ENCODE peak calls at places on chromosomes 16 and 17, in seven cellular contexts. One of them, this sample, is unnamed.

GRCh38 chr17:30520436-30520835 is 43.2 kb downstream of the GOSR1 start:
- DNase-seq in HCT116: no peak
- DNase-seq in OCI-LY7: no peak
- DNase-seq in MM.1S: no peak
- DNase-seq in neural progenitor cell: no peak
- DNase-seq in PC-3: no peak
- DNase-seq in SK-N-SH: no peak
- DNase-seq in this sample: no peak

GRCh38 chr16:54051821-54052220 is 234.8 kb downstream of the IRX3 start:
- DNase-seq in HCT116: no peak
- DNase-seq in OCI-LY7: no peak
- DNase-seq in MM.1S: no peak
- DNase-seq in neural progenitor cell: no peak
- DNase-seq in PC-3: no peak
- DNase-seq in SK-N-SH: no peak
- DNase-seq in this sample: no peak

GRCh38 chr16:23504453-23505179 is 5.7 kb downstream of the GGA2 start:
- DNase-seq in HCT116: peak; percentile 66
- DNase-seq in OCI-LY7: peak; percentile 34
- DNase-seq in MM.1S: no peak
- DNase-seq in neural progenitor cell: peak; percentile 77
- DNase-seq in PC-3: peak; percentile 73
- DNase-seq in SK-N-SH: peak; percentile 27
- DNase-seq in this sample: peak; percentile 67

GRCh38 chr16:70778901-70779309 is 22.1 kb downstream of the VAC14 start:
- DNase-seq in HCT116: peak; percentile 81
- DNase-seq in OCI-LY7: no peak
- DNase-seq in MM.1S: no peak
- DNase-seq in neural progenitor cell: peak; percentile 92
- DNase-seq in PC-3: peak; percentile 72
- DNase-seq in SK-N-SH: peak; percentile 66
- DNase-seq in this sample: peak; percentile 88

GRCh38 chr17:42133461-42134041 is 10.9 kb downstream of the HSPB9 start:
- DNase-seq in HCT116: no peak
- DNase-seq in OCI-LY7: peak; percentile 97
- DNase-seq in MM.1S: peak; percentile 85
- DNase-seq in neural progenitor cell: no peak
- DNase-seq in PC-3: no peak
- DNase-seq in SK-N-SH: no peak
- DNase-seq in this sample: no peak

GRCh38 chr17:78127240-78127887 is 1.2 kb downstream of the TMC6 start:
- DNase-seq in HCT116: no peak
- DNase-seq in OCI-LY7: peak; percentile 89
- DNase-seq in MM.1S: peak; percentile 90
- DNase-seq in neural progenitor cell: peak; percentile 50
- DNase-seq in PC-3: peak; percentile 24
- DNase-seq in SK-N-SH: peak; percentile 58
- DNase-seq in this sample: peak; percentile 57

GRCh38 chr16:59368586-59368985 is 634.5 kb upstream of the GOT2 start:
- DNase-seq in HCT116: no peak
- DNase-seq in OCI-LY7: no peak
- DNase-seq in MM.1S: no peak
- DNase-seq in neural progenitor cell: no peak
- DNase-seq in PC-3: no peak
- DNase-seq in SK-N-SH: no peak
- DNase-seq in this sample: no peak

GRCh38 chr16:70163596-70163995 is 10.0 kb upstream of the CLEC18C start:
- DNase-seq in HCT116: no peak
- DNase-seq in OCI-LY7: no peak
- DNase-seq in MM.1S: no peak
- DNase-seq in neural progenitor cell: peak; percentile 48
- DNase-seq in PC-3: no peak
- DNase-seq in SK-N-SH: no peak
- DNase-seq in this sample: no peak

GRCh38 chr16:88383401-88384221 is 852 bp downstream of the ZNF469 start:
- DNase-seq in HCT116: peak; percentile 28
- DNase-seq in OCI-LY7: no peak
- DNase-seq in MM.1S: no peak
- DNase-seq in neural progenitor cell: peak; percentile 58
- DNase-seq in PC-3: peak; percentile 42
- DNase-seq in SK-N-SH: peak; percentile 92
- DNase-seq in this sample: peak; percentile 64

GRCh38 chr17:8994319-8994718 is 27.0 kb upstream of the NTN1 start:
- DNase-seq in HCT116: peak; percentile 40
- DNase-seq in OCI-LY7: peak; percentile 45
- DNase-seq in MM.1S: no peak
- DNase-seq in neural progenitor cell: peak; percentile 78
- DNase-seq in PC-3: peak; percentile 38
- DNase-seq in SK-N-SH: peak; percentile 61
- DNase-seq in this sample: peak; percentile 75

GRCh38 chr17:82124101-82124500 is 26.1 kb upstream of the FASN start:
- DNase-seq in HCT116: no peak
- DNase-seq in OCI-LY7: no peak
- DNase-seq in MM.1S: no peak
- DNase-seq in neural progenitor cell: no peak
- DNase-seq in PC-3: no peak
- DNase-seq in SK-N-SH: no peak
- DNase-seq in this sample: no peak

GRCh38 chr17:44990994-44991393 is 22.9 kb upstream of the C1QL1 start:
- DNase-seq in HCT116: no peak
- DNase-seq in OCI-LY7: no peak
- DNase-seq in MM.1S: no peak
- DNase-seq in neural progenitor cell: no peak
- DNase-seq in PC-3: peak; percentile 65
- DNase-seq in SK-N-SH: no peak
- DNase-seq in this sample: no peak

GRCh38 chr17:39240631-39241030 is 14.9 kb upstream of the STAC2 start:
- DNase-seq in HCT116: no peak
- DNase-seq in OCI-LY7: no peak
- DNase-seq in MM.1S: no peak
- DNase-seq in neural progenitor cell: no peak
- DNase-seq in PC-3: no peak
- DNase-seq in SK-N-SH: no peak
- DNase-seq in this sample: no peak

GRCh38 chr17:10217916-10218315 is 19.5 kb upstream of the GAS7 start:
- DNase-seq in HCT116: no peak
- DNase-seq in OCI-LY7: no peak
- DNase-seq in MM.1S: no peak
- DNase-seq in neural progenitor cell: no peak
- DNase-seq in PC-3: no peak
- DNase-seq in SK-N-SH: no peak
- DNase-seq in this sample: no peak

GRCh38 chr17:80018917-80019651 is 16.6 kb downstream of the TBC1D16 start:
- DNase-seq in HCT116: no peak
- DNase-seq in OCI-LY7: no peak
- DNase-seq in MM.1S: no peak
- DNase-seq in neural progenitor cell: no peak
- DNase-seq in PC-3: no peak
- DNase-seq in SK-N-SH: peak; percentile 27
- DNase-seq in this sample: no peak

GRCh38 chr17:67656494-67657203 is 61.1 kb upstream of the NOL11 start:
- DNase-seq in HCT116: no peak
- DNase-seq in OCI-LY7: no peak
- DNase-seq in MM.1S: no peak
- DNase-seq in neural progenitor cell: no peak
- DNase-seq in PC-3: no peak
- DNase-seq in SK-N-SH: no peak
- DNase-seq in this sample: no peak

GRCh38 chr17:72677108-72677507 is 415.4 kb downstream of the SLC39A11 start:
- DNase-seq in HCT116: no peak
- DNase-seq in OCI-LY7: no peak
- DNase-seq in MM.1S: no peak
- DNase-seq in neural progenitor cell: no peak
- DNase-seq in PC-3: no peak
- DNase-seq in SK-N-SH: no peak
- DNase-seq in this sample: no peak

GRCh38 chr16:60729052-60729451 is 1307.2 kb downstream of the CDH8 start:
- DNase-seq in HCT116: no peak
- DNase-seq in OCI-LY7: no peak
- DNase-seq in MM.1S: no peak
- DNase-seq in neural progenitor cell: no peak
- DNase-seq in PC-3: no peak
- DNase-seq in SK-N-SH: no peak
- DNase-seq in this sample: no peak

GRCh38 chr17:57773557-57773956 is 28.5 kb upstream of the CCDC182 start:
- DNase-seq in HCT116: no peak
- DNase-seq in OCI-LY7: no peak
- DNase-seq in MM.1S: no peak
- DNase-seq in neural progenitor cell: no peak
- DNase-seq in PC-3: no peak
- DNase-seq in SK-N-SH: no peak
- DNase-seq in this sample: no peak

GRCh38 chr16:1991135-1991551 is 1.4 kb downstream of the SYNGR3 start:
- DNase-seq in HCT116: no peak
- DNase-seq in OCI-LY7: peak; percentile 79
- DNase-seq in MM.1S: no peak
- DNase-seq in neural progenitor cell: no peak
- DNase-seq in PC-3: no peak
- DNase-seq in SK-N-SH: no peak
- DNase-seq in this sample: no peak

DNA sequence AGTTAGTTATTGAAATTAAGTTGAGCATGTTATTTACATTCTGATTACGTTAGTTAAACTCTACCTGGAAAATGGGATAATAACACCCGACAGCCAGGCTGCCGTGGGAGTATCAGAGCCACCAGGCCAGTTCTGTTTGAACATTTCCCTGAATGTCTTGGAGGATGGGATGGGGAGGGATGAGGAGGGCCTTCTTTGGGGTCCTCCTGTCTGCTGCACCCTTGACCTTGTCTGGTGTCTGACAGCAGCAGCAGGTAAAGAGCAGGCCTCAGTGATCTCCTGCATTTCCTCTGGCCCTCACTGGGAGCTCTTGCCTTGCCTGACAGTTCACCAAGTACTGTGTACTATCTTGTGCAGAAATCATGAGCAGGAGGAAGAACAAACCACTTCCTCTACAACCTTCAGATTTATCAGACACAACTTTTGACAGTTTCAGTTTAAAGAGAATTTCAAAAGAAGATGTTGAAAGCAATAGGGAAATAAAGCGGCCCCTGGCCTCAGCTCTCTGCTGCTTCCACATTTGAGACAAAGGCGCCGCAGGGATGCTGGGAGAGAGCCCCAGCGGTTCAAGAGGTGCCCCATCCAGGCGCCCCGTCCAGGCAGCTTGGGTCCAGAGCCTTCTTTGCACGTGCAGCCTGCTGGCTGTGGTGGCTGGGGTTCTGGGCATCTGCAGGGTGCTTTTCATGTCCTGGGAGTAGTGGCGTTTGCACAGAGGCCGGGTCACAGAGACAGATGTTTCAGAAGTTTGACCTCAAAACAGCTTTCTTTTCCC is 25.3 kb downstream of the CMIP start:
- DNase-seq in HCT116: no peak
- DNase-seq in OCI-LY7: peak; percentile 87
- DNase-seq in MM.1S: peak; percentile 60
- DNase-seq in neural progenitor cell: no peak
- DNase-seq in PC-3: no peak
- DNase-seq in SK-N-SH: no peak
- DNase-seq in this sample: no peak
- TF ChIP-seq EZH2phosphoT487 in HCT116: no peak
- TF ChIP-seq EZH2phosphoT487 in OCI-LY7: no peak
- TF ChIP-seq EZH2phosphoT487 in MM.1S: no peak
- TF ChIP-seq EZH2phosphoT487 in neural progenitor cell: no peak
- TF ChIP-seq EZH2phosphoT487 in PC-3: no peak
- TF ChIP-seq EZH2phosphoT487 in SK-N-SH: no peak
- TF ChIP-seq EZH2phosphoT487 in this sample: no peak

DNA sequence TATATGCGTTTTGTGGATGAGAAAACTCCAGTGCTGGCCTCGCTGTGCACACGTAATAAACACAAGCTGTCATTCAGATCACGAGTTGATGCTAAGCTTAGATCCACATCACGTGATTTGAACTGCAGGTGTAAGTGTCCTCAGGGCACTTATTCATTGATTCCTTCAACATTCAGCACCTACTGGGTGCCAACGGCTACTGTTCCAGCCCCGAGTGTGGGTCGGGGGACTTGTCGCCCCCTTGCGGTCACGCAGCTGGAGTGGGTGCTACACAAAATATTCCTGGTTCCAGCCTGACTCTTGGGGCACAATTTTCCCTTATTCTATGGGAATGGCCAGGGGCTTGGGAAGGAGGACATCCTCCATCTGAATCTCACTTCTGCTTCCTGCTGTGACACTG is 29.9 kb upstream of the GINS2 start:
- DNase-seq in HCT116: no peak
- DNase-seq in OCI-LY7: peak; percentile 61
- DNase-seq in MM.1S: peak; percentile 7
- DNase-seq in neural progenitor cell: peak; percentile 59
- DNase-seq in PC-3: peak; percentile 23
- DNase-seq in SK-N-SH: no peak
- DNase-seq in this sample: peak; percentile 39
- TF ChIP-seq CTCF in HCT116: peak; percentile 73
- TF ChIP-seq CTCF in OCI-LY7: peak; percentile 93
- TF ChIP-seq CTCF in MM.1S: peak; percentile 49
- TF ChIP-seq CTCF in neural progenitor cell: peak; percentile 69
- TF ChIP-seq CTCF in PC-3: peak; percentile 43
- TF ChIP-seq CTCF in SK-N-SH: peak; percentile 52
- TF ChIP-seq CTCF in this sample: peak; percentile 53

DNA sequence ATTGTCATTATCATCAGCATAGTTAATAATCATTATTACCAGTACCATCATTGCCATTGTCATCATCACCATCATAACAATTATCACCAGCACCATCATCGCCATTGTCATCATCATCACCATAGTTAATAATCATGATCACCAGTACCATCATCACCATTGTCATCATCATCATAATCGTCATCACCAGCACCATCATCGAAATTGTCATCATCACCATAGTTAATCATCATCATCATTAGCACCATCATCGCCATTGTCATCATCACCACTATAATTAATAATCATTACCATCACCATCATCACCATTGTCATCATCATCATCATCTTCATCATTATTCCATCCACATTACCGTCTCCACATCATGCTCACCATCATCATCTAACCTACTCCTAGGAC is 13.5 kb downstream of the PDILT start:
- DNase-seq in HCT116: no peak
- DNase-seq in OCI-LY7: no peak
- DNase-seq in MM.1S: no peak
- DNase-seq in neural progenitor cell: no peak
- DNase-seq in PC-3: no peak
- DNase-seq in SK-N-SH: no peak
- DNase-seq in this sample: no peak
- H3K9me3 ChIP-seq in HCT116: no peaks in the 10 kb centered on the region
- H3K9me3 ChIP-seq in OCI-LY7: no peaks in the 10 kb centered on the region
- H3K9me3 ChIP-seq in MM.1S: no peaks in the 10 kb centered on the region
- H3K9me3 ChIP-seq in neural progenitor cell: no peaks in the 10 kb centered on the region
- H3K9me3 ChIP-seq in PC-3: no peaks in the 10 kb centered on the region
- H3K9me3 ChIP-seq in SK-N-SH: no peaks in the 10 kb centered on the region
- H3K9me3 ChIP-seq in this sample: no peaks in the 10 kb centered on the region

DNA sequence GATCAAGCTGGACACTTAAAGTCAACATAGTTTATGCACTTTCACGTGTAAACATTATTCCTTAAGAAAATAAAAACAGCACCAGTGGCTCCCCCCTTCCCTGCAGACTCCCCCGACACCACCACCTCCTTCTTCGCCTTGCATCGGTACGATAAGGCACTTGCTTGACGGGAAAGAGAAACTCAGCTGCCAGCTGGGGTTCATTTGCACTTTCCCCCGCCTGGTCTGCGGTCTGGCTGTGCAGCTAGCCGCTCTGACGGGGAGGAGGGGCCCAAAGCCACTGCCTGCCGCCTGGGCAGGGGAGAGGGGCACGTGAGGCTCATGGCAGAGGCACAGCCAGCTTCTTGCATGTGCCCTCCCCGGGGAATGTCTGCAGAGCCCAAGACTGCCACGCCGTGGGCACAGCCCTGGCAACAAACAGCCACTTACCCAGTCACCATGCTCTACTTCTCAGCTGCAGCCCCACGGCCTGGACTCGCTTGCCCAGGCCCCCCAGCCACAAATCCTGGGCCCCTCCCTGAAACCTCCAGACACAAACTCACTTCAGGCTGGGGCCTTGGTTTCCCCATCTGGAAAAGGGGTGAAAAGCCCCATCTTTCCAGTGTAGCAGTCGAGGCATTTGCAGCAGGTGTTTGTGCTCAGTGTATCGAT is 16.5 kb upstream of the PRM1 start:
- DNase-seq in HCT116: no peak
- DNase-seq in OCI-LY7: peak; percentile 96
- DNase-seq in MM.1S: peak; percentile 94
- DNase-seq in neural progenitor cell: peak; percentile 53
- DNase-seq in PC-3: no peak
- DNase-seq in SK-N-SH: peak; percentile 87
- DNase-seq in this sample: peak; percentile 74
- TF ChIP-seq EZH2phosphoT487 in HCT116: no peak
- TF ChIP-seq EZH2phosphoT487 in OCI-LY7: no peak
- TF ChIP-seq EZH2phosphoT487 in MM.1S: no peak
- TF ChIP-seq EZH2phosphoT487 in neural progenitor cell: no peak
- TF ChIP-seq EZH2phosphoT487 in PC-3: no peak
- TF ChIP-seq EZH2phosphoT487 in SK-N-SH: no peak
- TF ChIP-seq EZH2phosphoT487 in this sample: no peak